ENCODE peak calls at places on chromosomes 5 and 9, in six cellular contexts. U is uterus; S is stomach; R is CD8-positive, alpha-beta memory T cell; W is GM12878; X is SJSA1. Y is an unnamed sample. For H3K36me3, the result is how much of the 10 kb centered on the place peaks cover.

GRCh38 chr9:88949425-88949824 is 41.8 kb upstream of the S1PR3 start:
- DNase-seq in U (peak), S (peak), X (peak), R (no peak), W (no peak), Y (no peak)

GRCh38 chr9:20446248-20446647 is 176.1 kb downstream of the MLLT3 start:
- DNase-seq in U (no peak), S (no peak), R (no peak), W (no peak), X (no peak), Y (no peak)

GRCh38 chr9:19656704-19657103 is 132.1 kb downstream of the SLC24A2 start:
- DNase-seq in X (no peak), W (no peak), U (no peak), R (no peak), S (no peak), Y (no peak)

GRCh38 chr9:36389590-36389989 is 10.5 kb downstream of the RNF38 start:
- DNase-seq in W (no peak), S (no peak), X (no peak), U (no peak), R (no peak), Y (no peak)

GRCh38 chr5:127320032-127320945 is 29.7 kb downstream of the MEGF10 start:
- DNase-seq in W (peak), S (no peak), U (no peak), X (no peak), R (no peak), Y (no peak)

GRCh38 chr5:14234204-14234603 is 91.1 kb downstream of the TRIO start:
- DNase-seq in W (no peak), X (no peak), R (no peak), S (no peak), U (no peak), Y (no peak)

GRCh38 chr9:133715295-133715865 is 22.8 kb downstream of the SARDH start:
- DNase-seq in W (no peak), X (peak), U (peak), S (no peak), R (no peak), Y (no peak)

GRCh38 chr5:157476699-157477408 is 16.8 kb downstream of the NIPAL4 start:
- DNase-seq in W (no peak), X (no peak), U (no peak), S (peak), R (no peak), Y (peak)

GRCh38 chr5:127898551-127899213 is 184.9 kb upstream of the SLC12A2 start:
- DNase-seq in R (no peak), X (no peak), U (no peak), S (no peak), W (no peak), Y (no peak)

GRCh38 chr5:145830594-145830993 is 4.5 kb downstream of the PRELID2 start:
- DNase-seq in X (no peak), S (no peak), U (no peak), W (no peak), R (no peak), Y (no peak)

GRCh38 chr5:15203376-15203775 is 296.6 kb upstream of the FBXL7 start:
- DNase-seq in X (no peak), R (no peak), W (no peak), U (no peak), S (no peak), Y (no peak)

GRCh38 chr9:37939575-37940095 is 35.7 kb upstream of the SLC25A51 start:
- DNase-seq in R (no peak), X (no peak), S (no peak), U (no peak), W (no peak), Y (no peak)

GRCh38 chr9:19471737-19472648 is 63.2 kb downstream of the ACER2 start:
- DNase-seq in X (no peak), R (no peak), S (peak), U (peak), W (no peak), Y (peak)

GRCh38 chr9:115590016-115590415 is 472.1 kb upstream of the TNC start:
- DNase-seq in W (no peak), U (no peak), S (no peak), X (peak), R (no peak), Y (no peak)

GRCh38 chr9:117412006-117412715 is 2.7 kb downstream of the ASTN2 start:
- DNase-seq in R (no peak), W (no peak), S (no peak), X (no peak), U (no peak), Y (no peak)

GRCh38 chr5:111439473-111440075 is 72.8 kb downstream of the STARD4 start:
- DNase-seq in W (no peak), X (no peak), S (no peak), R (no peak), U (no peak), Y (no peak)

GRCh38 chr9:18610956-18611355 is 137.0 kb downstream of the ADAMTSL1 start:
- DNase-seq in X (no peak), W (no peak), S (no peak), R (no peak), U (no peak), Y (no peak)

GRCh38 chr5:154791535-154791934 is 36.4 kb downstream of the LARP1 start:
- DNase-seq in W (no peak), S (no peak), R (no peak), X (no peak), U (no peak), Y (no peak)

GRCh38 chr5:154797762-154798161 is 42.6 kb downstream of the LARP1 start:
- DNase-seq in S (no peak), U (no peak), R (no peak), X (no peak), W (no peak), Y (no peak)

GRCh38 chr5:154795235-154795596 is 40.0 kb downstream of the LARP1 start:
- DNase-seq in R (no peak), W (no peak), S (no peak), X (no peak), U (no peak), Y (no peak)

GRCh38 chr5:154793599-154794524 is 38.7 kb downstream of the LARP1 start:
- DNase-seq in S (no peak), U (no peak), W (no peak), R (no peak), X (no peak), Y (no peak)

GRCh38 chr5:154794525-154795234 is 39.5 kb downstream of the LARP1 start:
- DNase-seq in R (no peak), W (no peak), S (no peak), U (no peak), X (no peak), Y (no peak)
- H3K36me3 ChIP-seq in R (under half), W (under half), S (half or more), U (under half), X (half or more), Y (half or more)

DNA sequence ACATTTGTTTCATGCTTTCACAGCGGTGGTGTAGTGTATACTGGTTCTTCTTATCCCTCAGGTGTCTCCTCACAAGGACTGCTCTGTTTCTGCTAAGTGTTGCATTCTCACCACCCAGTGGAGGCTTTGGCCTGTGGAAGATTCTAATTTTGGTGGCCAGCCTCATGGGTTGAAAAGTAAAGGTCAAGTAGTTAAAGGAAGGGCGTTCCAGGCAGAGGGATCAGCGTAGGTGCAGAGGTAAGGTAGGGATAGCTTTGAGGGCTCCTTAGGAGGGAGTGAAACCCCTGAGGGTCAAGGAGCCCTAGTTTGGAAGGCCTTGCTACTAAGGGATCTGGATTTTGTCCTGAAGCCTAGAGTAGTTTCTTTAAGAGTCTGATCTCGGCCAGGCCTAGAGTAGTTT is 4.6 kb upstream of the RACK1 start:
- DNase-seq in S (no peak), X (no peak), U (no peak), W (no peak), R (no peak), Y (no peak)
- H3K4me3 ChIP-seq in S (peak), X (peak), U (peak), W (peak), R (peak), Y (peak)

DNA sequence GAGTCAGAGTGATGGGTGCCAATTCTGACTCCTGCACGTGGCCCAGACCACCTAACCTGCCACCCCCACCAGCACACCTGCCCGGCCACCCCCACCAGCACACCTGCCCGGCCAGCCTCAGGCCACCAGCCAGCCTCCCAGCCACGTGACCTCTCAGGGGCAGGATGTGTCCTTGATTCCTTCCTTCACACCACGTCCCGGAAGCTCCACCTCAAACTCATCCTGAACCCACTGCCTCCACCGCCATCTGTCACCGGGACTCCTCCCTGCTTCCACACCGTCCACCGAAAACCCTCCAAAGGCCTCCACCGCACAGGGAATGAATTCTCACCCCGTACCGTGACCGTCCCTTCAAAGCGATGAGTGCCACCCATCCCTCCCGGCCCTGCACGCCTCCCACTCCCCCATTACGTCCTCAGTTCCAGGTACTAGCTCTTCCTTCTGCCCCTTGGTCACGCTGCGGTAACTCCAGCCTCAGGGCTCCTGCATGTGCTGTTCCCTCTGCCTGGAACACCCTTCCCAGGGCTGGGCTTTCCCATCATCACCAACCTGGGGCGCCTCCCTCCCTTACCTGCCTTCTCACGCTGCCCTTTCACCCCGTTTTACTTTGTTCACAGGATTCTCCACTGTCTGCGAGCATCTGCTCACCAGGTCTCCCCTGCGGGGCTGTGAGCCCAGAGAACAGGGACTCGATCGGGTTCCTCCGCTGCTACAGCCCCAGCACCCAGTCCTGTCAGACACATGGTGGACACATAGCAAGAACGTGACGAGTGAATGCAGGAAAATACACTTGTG is 82.9 kb downstream of the ADAMTS2 start:
- DNase-seq in R (no peak), X (peak), U (peak), S (peak), W (no peak), Y (no peak)
- H3K36me3 ChIP-seq in R (under half), X (under half), U (under half), S (under half), W (under half), Y (under half)

DNA sequence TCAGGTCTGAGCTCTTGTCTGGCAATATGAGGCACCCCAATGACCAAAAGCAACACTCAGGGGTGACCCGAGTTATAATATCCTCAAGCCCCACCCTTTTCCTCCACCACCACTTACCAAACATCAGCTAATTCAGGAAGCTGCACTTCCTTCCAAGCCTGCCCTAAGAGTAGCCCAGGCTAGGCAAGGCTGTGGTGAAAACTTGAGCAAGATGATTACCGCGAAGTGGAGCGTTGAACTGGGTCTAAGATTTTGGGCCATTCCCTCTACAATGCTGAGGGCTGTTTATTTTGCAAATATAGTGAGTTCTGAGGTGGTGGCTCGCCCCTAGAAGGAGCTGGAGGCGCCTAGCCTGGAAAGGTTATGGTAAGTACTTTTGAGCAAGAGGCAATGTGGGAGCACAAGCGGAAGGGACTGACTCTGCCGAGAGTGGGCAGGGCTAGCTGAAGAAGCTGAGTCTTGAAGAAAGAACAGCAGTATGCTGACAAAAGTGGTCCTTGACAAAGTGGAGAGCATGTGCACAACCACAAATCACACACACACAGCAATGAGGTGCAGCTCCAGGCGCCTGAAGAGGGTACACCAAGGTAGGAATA is at the start of gene HK3:
- DNase-seq in X (peak), U (no peak), R (no peak), S (no peak), W (no peak), Y (no peak)
- H3K4me3 ChIP-seq in X (no peak), U (no peak), R (no peak), S (peak), W (no peak), Y (no peak)

DNA sequence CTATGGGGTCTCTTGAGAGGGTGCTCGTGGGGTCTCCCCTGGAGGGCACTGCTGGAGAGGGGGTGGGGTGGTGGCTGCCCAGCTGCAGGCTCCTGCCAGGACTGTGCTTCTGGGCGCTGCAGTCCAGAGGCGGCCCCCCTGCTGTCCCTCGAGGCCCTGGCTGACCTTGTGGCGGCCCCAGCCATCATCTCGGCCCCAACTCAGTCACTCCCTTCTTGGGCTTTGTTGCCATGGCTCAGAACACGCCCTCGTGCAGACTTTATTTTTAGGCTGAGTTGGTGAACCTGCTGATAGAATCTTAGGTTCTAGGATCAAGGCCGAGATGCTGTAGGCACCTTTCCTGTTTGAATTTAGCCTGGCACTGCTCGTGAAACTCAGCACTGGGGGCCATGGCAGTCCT is 22.8 kb downstream of the FBXW5 start:
- DNase-seq in U (no peak), S (no peak), X (no peak), R (no peak), W (no peak), Y (no peak)
- H3K36me3 ChIP-seq in U (under half), S (half or more), X (half or more), R (under half), W (under half), Y (half or more)

GRCh38 chr9:121357011-121357410 is 13.0 kb downstream of the STOM start:
- DNase-seq in R (no peak), X (no peak), U (no peak), W (no peak), S (no peak), Y (no peak)
- H3K4me3 ChIP-seq in R (peak), X (no peak), U (no peak), W (no peak), S (no peak), Y (no peak)

DNA sequence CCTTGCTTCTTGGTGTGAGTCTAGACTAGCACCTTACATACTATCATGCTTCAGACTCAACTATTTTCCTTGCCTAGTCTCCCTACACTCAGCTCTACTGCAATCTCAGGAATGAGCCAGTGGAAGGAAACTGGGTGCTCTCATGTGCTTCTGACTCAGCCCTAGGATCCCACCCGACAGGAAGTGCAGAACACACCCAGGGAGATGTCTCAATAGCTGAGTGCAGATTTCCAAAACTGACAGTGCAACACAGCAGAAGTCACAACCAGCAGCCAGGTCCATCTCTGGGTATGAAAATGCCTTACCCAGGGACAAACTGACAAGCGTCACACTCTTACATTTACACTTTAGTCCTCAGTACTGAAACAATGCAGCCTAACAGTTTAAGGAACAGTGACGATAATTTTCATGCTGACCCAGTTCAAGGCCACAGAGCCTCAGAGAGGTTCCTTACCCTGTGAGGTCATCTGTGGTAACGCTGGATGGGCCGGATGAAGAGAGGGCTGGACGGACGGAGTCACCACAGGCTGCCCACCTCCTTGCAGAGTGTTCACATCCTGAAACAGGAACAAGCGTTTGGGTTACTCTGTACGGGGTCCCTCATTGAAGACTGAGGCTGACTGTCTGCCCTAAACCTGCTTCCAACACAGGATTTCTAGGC is 33.0 kb downstream of the FKBP15 start:
- DNase-seq in W (no peak), X (peak), R (no peak), S (no peak), U (no peak), Y (no peak)
- H3K36me3 ChIP-seq in W (under half), X (half or more), R (half or more), S (half or more), U (under half), Y (under half)